ENCODE peak calls at places on chromosomes 1 and 21, in four cellular contexts. V is NCI-H146; C is stimulated activated CD8-positive, alpha-beta memory T cell treated with anti-CD3 and anti-CD28 coated beads, Interleukin-7, amount 100 ng/mL, for 1 hour; G is cardiac fibroblast. A is an unnamed sample.

GRCh38 chr1:184610872-184611614 is 143.6 kb downstream of the EDEM3 start:
- DNase-seq in C (no peak), V (peak; percentile 96), G (no peak), A (no peak)

GRCh38 chr1:1678581-1679380 is 13.8 kb downstream of the SLC35E2B start:
- DNase-seq in C (no peak), G (no peak), V (no peak), A (no peak)

GRCh38 chr1:4756851-4757580 is 102.6 kb downstream of the AJAP1 start:
- DNase-seq in V (no peak), C (no peak), G (no peak), A (no peak)

GRCh38 chr1:117652421-117652820 is 46.6 kb downstream of the TENT5C start:
- DNase-seq in C (no peak), V (no peak), G (no peak), A (no peak)

GRCh38 chr21:22258821-22259220 is 1260.6 kb downstream of the NCAM2 start:
- DNase-seq in G (no peak), V (no peak), C (no peak), A (no peak)

GRCh38 chr1:214717323-214717722 is 114.3 kb downstream of the CENPF start:
- DNase-seq in V (peak; percentile 13), C (no peak), G (no peak), A (no peak)

GRCh38 chr1:226772456-226773139 is 33.5 kb upstream of the ITPKB start:
- DNase-seq in V (no peak), C (no peak), G (no peak), A (no peak)

GRCh38 chr1:232145768-232146167 is 484.2 kb downstream of the SIPA1L2 start:
- DNase-seq in V (no peak), G (no peak), C (no peak), A (no peak)

GRCh38 chr1:51417496-51418383 is 87.4 kb upstream of the TTC39A start:
- DNase-seq in G (peak; percentile 58), C (no peak), V (no peak), A (peak; percentile 39)

GRCh38 chr1:23118957-23119792 is 49.5 kb downstream of the LUZP1 start:
- DNase-seq in C (no peak), V (no peak), G (peak; percentile 39), A (peak; percentile 74)

GRCh38 chr21:26752849-26753248 is 92.4 kb downstream of the ADAMTS1 start:
- DNase-seq in G (no peak), V (no peak), C (no peak), A (no peak)

GRCh38 chr21:15141236-15141970 is 76.6 kb upstream of the NRIP1 start:
- DNase-seq in V (no peak), C (no peak), G (no peak), A (no peak)

GRCh38 chr1:41322835-41323234 is 38.4 kb upstream of the FOXO6 start:
- DNase-seq in G (peak; percentile 38), C (no peak), V (peak; percentile 38), A (peak; percentile 17)

GRCh38 chr1:59814901-59815825 is at the start of gene HOOK1:
- DNase-seq in V (peak; percentile 66), G (no peak), C (no peak), A (no peak)

GRCh38 chr1:235878082-235878781 is 11.5 kb upstream of the LYST start:
- DNase-seq in C (no peak), G (no peak), V (peak; percentile 81), A (no peak)

GRCh38 chr1:3481836-3482589 is 27.5 kb downstream of the ARHGEF16 start:
- DNase-seq in C (no peak), G (no peak), V (no peak), A (no peak)

GRCh38 chr1:117061986-117062415 is 1.9 kb downstream of the TTF2 start:
- DNase-seq in V (no peak), C (no peak), G (peak; percentile 67), A (peak; percentile 74)

GRCh38 chr1:159817276-159818041 is 9.2 kb upstream of the SLAMF8 start:
- DNase-seq in C (no peak), G (no peak), V (peak; percentile 97), A (no peak)

GRCh38 chr1:146031476-146031875 is 9.9 kb upstream of the HJV start:
- DNase-seq in G (no peak), V (no peak), C (no peak), A (no peak)

GRCh38 chr1:203202431-203203245 is 16.1 kb upstream of the CHI3L1 start:
- DNase-seq in C (no peak), G (peak; percentile 98), V (no peak), A (peak; percentile 99)

GRCh38 chr1:67612690-67613322 is 72.2 kb upstream of the GADD45A start:
- DNase-seq in G (peak; percentile 63), C (no peak), V (no peak), A (no peak)

GRCh38 chr1:6054596-6054995 is 8.9 kb downstream of the KCNAB2 start:
- DNase-seq in G (no peak), C (no peak), V (no peak), A (no peak)

GRCh38 chr1:56330400-56331026 is 248.8 kb downstream of the PLPP3 start:
- DNase-seq in V (no peak), G (peak; percentile 63), C (no peak), A (peak; percentile 69)

GRCh38 chr1:56045477-56045876 is 533.9 kb downstream of the PLPP3 start:
- DNase-seq in C (no peak), V (no peak), G (no peak), A (no peak)

GRCh38 chr1:19557609-19558051 is 72.3 kb upstream of the CAPZB start:
- DNase-seq in V (no peak), G (peak; percentile 11), C (no peak), A (peak; percentile 24)

GRCh38 chr1:244254467-244254866 is 197.2 kb downstream of the ADSS2 start:
- DNase-seq in C (no peak), V (no peak), G (no peak), A (no peak)

GRCh38 chr1:12745992-12746323 is at the start of gene CFAP107:
- DNase-seq in C (no peak), G (no peak), V (no peak), A (peak; percentile 3)

GRCh38 chr1:22249928-22250680 is 107.2 kb upstream of the WNT4 start:
- DNase-seq in G (no peak), C (no peak), V (no peak), A (no peak)

GRCh38 chr1:145425436-145426029 is at the start of gene NBPF20:
- DNase-seq in G (peak; percentile 71), V (peak; percentile 85), C (peak; percentile 46), A (peak; percentile 67)

GRCh38 chr1:152906023-152906565 is 2.3 kb upstream of the IVL start:
- DNase-seq in G (no peak), V (no peak), C (no peak), A (no peak)